ENCODE peak calls at places on chromosomes 3 and 15, in eight cellular contexts. One of them, this sample, is unnamed. For H3K4me1, the result is how much of the 10 kb centered on the place peaks cover.

GRCh38 chr3:197305854-197306253 is 7.4 kb upstream of the DLG1 start:
- DNase-seq in MM.1S: peak
- DNase-seq in GM23338: no peak
- DNase-seq in PC-3: no peak
- DNase-seq in neural progenitor cell: no peak
- DNase-seq in OCI-LY7: peak
- DNase-seq in GM23248: peak
- DNase-seq in HCT116: no peak
- DNase-seq in this sample: no peak

GRCh38 chr3:13708871-13709595 is 160.1 kb downstream of the FBLN2 start:
- DNase-seq in OCI-LY7: no peak
- DNase-seq in PC-3: no peak
- DNase-seq in GM23248: no peak
- DNase-seq in GM23338: no peak
- DNase-seq in MM.1S: no peak
- DNase-seq in HCT116: no peak
- DNase-seq in neural progenitor cell: no peak
- DNase-seq in this sample: no peak

GRCh38 chr3:129836381-129837056 is 57.0 kb downstream of the TMCC1 start:
- DNase-seq in OCI-LY7: no peak
- DNase-seq in MM.1S: no peak
- DNase-seq in neural progenitor cell: peak
- DNase-seq in HCT116: no peak
- DNase-seq in GM23338: peak
- DNase-seq in GM23248: peak
- DNase-seq in PC-3: no peak
- DNase-seq in this sample: no peak

GRCh38 chr3:111668912-111669488 is 73.9 kb upstream of the ZBED2 start:
- DNase-seq in MM.1S: peak
- DNase-seq in GM23338: peak
- DNase-seq in OCI-LY7: peak
- DNase-seq in PC-3: peak
- DNase-seq in GM23248: peak
- DNase-seq in HCT116: peak
- DNase-seq in neural progenitor cell: peak
- DNase-seq in this sample: peak

GRCh38 chr3:13547591-13548371 is 1.1 kb upstream of the FBLN2 start:
- DNase-seq in MM.1S: no peak
- DNase-seq in PC-3: no peak
- DNase-seq in OCI-LY7: no peak
- DNase-seq in HCT116: no peak
- DNase-seq in GM23248: no peak
- DNase-seq in neural progenitor cell: peak
- DNase-seq in GM23338: peak
- DNase-seq in this sample: no peak

GRCh38 chr15:53710906-53711305 is 48.6 kb downstream of the WDR72 start:
- DNase-seq in GM23248: no peak
- DNase-seq in neural progenitor cell: peak
- DNase-seq in GM23338: no peak
- DNase-seq in HCT116: no peak
- DNase-seq in OCI-LY7: no peak
- DNase-seq in PC-3: no peak
- DNase-seq in MM.1S: no peak
- DNase-seq in this sample: no peak

GRCh38 chr3:12916159-12916558 is 74.8 kb upstream of the RPL32 start:
- DNase-seq in OCI-LY7: no peak
- DNase-seq in GM23338: no peak
- DNase-seq in neural progenitor cell: no peak
- DNase-seq in HCT116: no peak
- DNase-seq in GM23248: no peak
- DNase-seq in MM.1S: no peak
- DNase-seq in PC-3: no peak
- DNase-seq in this sample: no peak

GRCh38 chr15:82139823-82140268 is 94.0 kb upstream of the MEX3B start:
- DNase-seq in MM.1S: peak
- DNase-seq in HCT116: peak
- DNase-seq in GM23248: peak
- DNase-seq in OCI-LY7: peak
- DNase-seq in neural progenitor cell: peak
- DNase-seq in PC-3: peak
- DNase-seq in GM23338: peak
- DNase-seq in this sample: peak

GRCh38 chr3:72031581-72031980 is 246.6 kb upstream of the PROK2 start:
- DNase-seq in OCI-LY7: no peak
- DNase-seq in GM23248: peak
- DNase-seq in GM23338: no peak
- DNase-seq in MM.1S: no peak
- DNase-seq in PC-3: peak
- DNase-seq in neural progenitor cell: no peak
- DNase-seq in HCT116: no peak
- DNase-seq in this sample: no peak

GRCh38 chr3:47961815-47962606 is 54.2 kb downstream of the MAP4 start:
- DNase-seq in PC-3: peak
- DNase-seq in MM.1S: peak
- DNase-seq in neural progenitor cell: no peak
- DNase-seq in HCT116: no peak
- DNase-seq in GM23338: peak
- DNase-seq in OCI-LY7: peak
- DNase-seq in GM23248: peak
- DNase-seq in this sample: peak

GRCh38 chr3:183873986-183874385 is 10.7 kb downstream of the PARL start:
- DNase-seq in neural progenitor cell: no peak
- DNase-seq in HCT116: no peak
- DNase-seq in OCI-LY7: no peak
- DNase-seq in PC-3: no peak
- DNase-seq in GM23248: no peak
- DNase-seq in MM.1S: no peak
- DNase-seq in GM23338: no peak
- DNase-seq in this sample: no peak

GRCh38 chr3:29370451-29371420 is 89.9 kb downstream of the RBMS3 start:
- DNase-seq in MM.1S: no peak
- DNase-seq in PC-3: no peak
- DNase-seq in OCI-LY7: no peak
- DNase-seq in GM23248: peak
- DNase-seq in neural progenitor cell: no peak
- DNase-seq in HCT116: no peak
- DNase-seq in GM23338: no peak
- DNase-seq in this sample: no peak

GRCh38 chr3:172659246-172660002 is 51.4 kb downstream of the NCEH1 start:
- DNase-seq in HCT116: peak
- DNase-seq in neural progenitor cell: no peak
- DNase-seq in PC-3: peak
- DNase-seq in MM.1S: no peak
- DNase-seq in GM23248: peak
- DNase-seq in OCI-LY7: no peak
- DNase-seq in GM23338: no peak
- DNase-seq in this sample: no peak

GRCh38 chr3:115423170-115423569 is 200.1 kb upstream of the GAP43 start:
- DNase-seq in MM.1S: no peak
- DNase-seq in neural progenitor cell: no peak
- DNase-seq in HCT116: no peak
- DNase-seq in GM23338: no peak
- DNase-seq in GM23248: peak
- DNase-seq in PC-3: no peak
- DNase-seq in OCI-LY7: no peak
- DNase-seq in this sample: no peak

GRCh38 chr3:151969026-151969658 is 95.7 kb downstream of the SUCNR1 start:
- DNase-seq in neural progenitor cell: peak
- DNase-seq in GM23248: no peak
- DNase-seq in HCT116: no peak
- DNase-seq in MM.1S: no peak
- DNase-seq in PC-3: no peak
- DNase-seq in OCI-LY7: no peak
- DNase-seq in GM23338: peak
- DNase-seq in this sample: no peak

GRCh38 chr3:142353571-142353970 is 94.3 kb downstream of the XRN1 start:
- DNase-seq in OCI-LY7: no peak
- DNase-seq in MM.1S: no peak
- DNase-seq in neural progenitor cell: no peak
- DNase-seq in GM23248: peak
- DNase-seq in GM23338: no peak
- DNase-seq in HCT116: no peak
- DNase-seq in PC-3: no peak
- DNase-seq in this sample: no peak

GRCh38 chr3:74390121-74390870 is 224.2 kb downstream of the CNTN3 start:
- DNase-seq in MM.1S: no peak
- DNase-seq in GM23338: peak
- DNase-seq in PC-3: no peak
- DNase-seq in HCT116: no peak
- DNase-seq in OCI-LY7: no peak
- DNase-seq in neural progenitor cell: peak
- DNase-seq in GM23248: peak
- DNase-seq in this sample: no peak

GRCh38 chr3:194003128-194004057 is 132.6 kb upstream of the HES1 start:
- DNase-seq in HCT116: peak
- DNase-seq in OCI-LY7: peak
- DNase-seq in PC-3: peak
- DNase-seq in GM23248: peak
- DNase-seq in MM.1S: peak
- DNase-seq in neural progenitor cell: peak
- DNase-seq in GM23338: peak
- DNase-seq in this sample: peak

GRCh38 chr3:38722760-38723568 is 73.5 kb upstream of the SCN5A start:
- DNase-seq in GM23248: peak
- DNase-seq in OCI-LY7: no peak
- DNase-seq in GM23338: no peak
- DNase-seq in neural progenitor cell: no peak
- DNase-seq in HCT116: no peak
- DNase-seq in PC-3: no peak
- DNase-seq in MM.1S: no peak
- DNase-seq in this sample: no peak

GRCh38 chr15:41512078-41512394 is 1.6 kb downstream of the LTK start:
- DNase-seq in GM23338: peak
- DNase-seq in neural progenitor cell: no peak
- DNase-seq in PC-3: no peak
- DNase-seq in MM.1S: no peak
- DNase-seq in HCT116: no peak
- DNase-seq in OCI-LY7: no peak
- DNase-seq in GM23248: no peak
- DNase-seq in this sample: no peak
- H3K4me3 ChIP-seq in GM23338: peak
- H3K4me3 ChIP-seq in neural progenitor cell: peak
- H3K4me3 ChIP-seq in PC-3: no peak
- H3K4me3 ChIP-seq in MM.1S: no peak
- H3K4me3 ChIP-seq in HCT116: no peak
- H3K4me3 ChIP-seq in OCI-LY7: no peak
- H3K4me3 ChIP-seq in GM23248: no peak
- H3K4me3 ChIP-seq in this sample: peak

GRCh38 chr15:34085746-34086145 is 15.9 kb downstream of the EMC7 start:
- DNase-seq in GM23338: no peak
- DNase-seq in OCI-LY7: no peak
- DNase-seq in neural progenitor cell: no peak
- DNase-seq in GM23248: peak
- DNase-seq in PC-3: no peak
- DNase-seq in HCT116: no peak
- DNase-seq in MM.1S: no peak
- DNase-seq in this sample: no peak
- TF ChIP-seq EZH2phosphoT487 in GM23338: no peak
- TF ChIP-seq EZH2phosphoT487 in OCI-LY7: no peak
- TF ChIP-seq EZH2phosphoT487 in neural progenitor cell: no peak
- TF ChIP-seq EZH2phosphoT487 in GM23248: no peak
- TF ChIP-seq EZH2phosphoT487 in PC-3: no peak
- TF ChIP-seq EZH2phosphoT487 in HCT116: no peak
- TF ChIP-seq EZH2phosphoT487 in MM.1S: no peak
- TF ChIP-seq EZH2phosphoT487 in this sample: no peak

GRCh38 chr15:74869726-74870407 is 3.3 kb downstream of the SCAMP2 start:
- DNase-seq in PC-3: no peak
- DNase-seq in neural progenitor cell: no peak
- DNase-seq in OCI-LY7: peak
- DNase-seq in GM23248: peak
- DNase-seq in MM.1S: peak
- DNase-seq in HCT116: no peak
- DNase-seq in GM23338: no peak
- DNase-seq in this sample: peak
- H3K4me1 ChIP-seq in PC-3: under half
- H3K4me1 ChIP-seq in neural progenitor cell: under half
- H3K4me1 ChIP-seq in OCI-LY7: under half
- H3K4me1 ChIP-seq in GM23248: under half
- H3K4me1 ChIP-seq in MM.1S: under half
- H3K4me1 ChIP-seq in HCT116: half or more
- H3K4me1 ChIP-seq in GM23338: under half
- H3K4me1 ChIP-seq in this sample: half or more

DNA sequence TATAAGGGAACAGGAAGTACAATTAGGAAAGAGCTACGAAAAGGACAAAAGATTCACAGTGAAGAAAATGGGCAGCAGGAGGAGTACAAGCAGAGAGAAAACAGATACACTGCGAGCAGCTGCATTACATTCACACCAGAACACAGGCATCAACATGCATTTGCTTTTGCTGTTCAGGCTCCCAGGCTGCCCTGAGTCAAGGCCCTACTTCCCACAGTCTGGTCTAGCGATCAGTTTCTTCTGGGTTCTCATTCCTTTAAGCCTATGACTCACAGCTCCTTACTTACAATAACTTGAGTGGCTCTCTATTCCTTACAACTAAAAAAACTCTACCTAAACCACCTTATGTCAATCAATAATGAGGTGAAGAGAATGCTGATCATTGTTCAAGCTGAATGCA is 24.5 kb upstream of the ZNF445 start:
- DNase-seq in OCI-LY7: no peak
- DNase-seq in MM.1S: no peak
- DNase-seq in GM23248: no peak
- DNase-seq in GM23338: no peak
- DNase-seq in neural progenitor cell: no peak
- DNase-seq in PC-3: no peak
- DNase-seq in HCT116: no peak
- DNase-seq in this sample: no peak
- H3K4me3 ChIP-seq in OCI-LY7: no peak
- H3K4me3 ChIP-seq in MM.1S: no peak
- H3K4me3 ChIP-seq in GM23248: no peak
- H3K4me3 ChIP-seq in GM23338: no peak
- H3K4me3 ChIP-seq in neural progenitor cell: no peak
- H3K4me3 ChIP-seq in PC-3: no peak
- H3K4me3 ChIP-seq in HCT116: no peak
- H3K4me3 ChIP-seq in this sample: no peak

GRCh38 chr3:58333206-58334012 is 717 bp downstream of the PXK start:
- DNase-seq in PC-3: peak
- DNase-seq in OCI-LY7: peak
- DNase-seq in HCT116: no peak
- DNase-seq in MM.1S: peak
- DNase-seq in GM23248: peak
- DNase-seq in GM23338: peak
- DNase-seq in neural progenitor cell: peak
- DNase-seq in this sample: peak
- TF ChIP-seq EZH2phosphoT487 in PC-3: no peak
- TF ChIP-seq EZH2phosphoT487 in OCI-LY7: no peak
- TF ChIP-seq EZH2phosphoT487 in HCT116: no peak
- TF ChIP-seq EZH2phosphoT487 in MM.1S: no peak
- TF ChIP-seq EZH2phosphoT487 in GM23248: no peak
- TF ChIP-seq EZH2phosphoT487 in GM23338: no peak
- TF ChIP-seq EZH2phosphoT487 in neural progenitor cell: peak
- TF ChIP-seq EZH2phosphoT487 in this sample: no peak

GRCh38 chr3:187750041-187750512 is 4.8 kb upstream of the BCL6 start:
- DNase-seq in PC-3: peak
- DNase-seq in MM.1S: no peak
- DNase-seq in GM23338: peak
- DNase-seq in OCI-LY7: peak
- DNase-seq in neural progenitor cell: peak
- DNase-seq in HCT116: peak
- DNase-seq in GM23248: no peak
- DNase-seq in this sample: peak
- H3K4me1 ChIP-seq in PC-3: under half
- H3K4me1 ChIP-seq in MM.1S: under half
- H3K4me1 ChIP-seq in GM23338: under half
- H3K4me1 ChIP-seq in OCI-LY7: half or more
- H3K4me1 ChIP-seq in neural progenitor cell: under half
- H3K4me1 ChIP-seq in HCT116: under half
- H3K4me1 ChIP-seq in GM23248: under half
- H3K4me1 ChIP-seq in this sample: under half